ENCODE peak calls at places on chromosomes 13 and 19, in five cellular contexts. P is IMR-90, X is H9, C is mesenchymal stem cell, Z is H1. M is an unnamed sample.

GRCh38 chr19:17467471-17468301 is 2.6 kb upstream of the SLC27A1 start:
- DNase-seq in P (no peak), X (no peak), C (no peak), Z (no peak), M (no peak)

GRCh38 chr19:50383307-50383851 is 768 bp upstream of the POLD1 start:
- DNase-seq in P (no peak), X (peak; percentile 49), C (no peak), Z (no peak), M (no peak)

GRCh38 chr13:91326156-91326555 is 21.3 kb upstream of the MIR17HG start:
- DNase-seq in P (no peak), X (no peak), C (no peak), Z (no peak), M (no peak)

GRCh38 chr19:24065865-24066604 is 21.0 kb upstream of the ZNF254 start:
- DNase-seq in P (no peak), X (no peak), C (no peak), Z (no peak), M (no peak)

GRCh38 chr13:45916036-45916435 is 64.5 kb upstream of the SIAH3 start:
- DNase-seq in P (no peak), X (no peak), C (no peak), Z (no peak), M (no peak)

GRCh38 chr19:58330458-58330857 is 3.7 kb downstream of the ZSCAN22 start:
- DNase-seq in P (peak; percentile 76), X (no peak), C (peak; percentile 82), Z (no peak), M (no peak)

GRCh38 chr19:29323046-29323971 is 110.4 kb upstream of the UQCRFS1 start:
- DNase-seq in P (no peak), X (peak; percentile 4), C (no peak), Z (no peak), M (no peak)

GRCh38 chr13:113125506-113126264 is 3.1 kb downstream of the F10 start:
- DNase-seq in P (no peak), X (no peak), C (no peak), Z (no peak), M (no peak)

GRCh38 chr19:50551713-50552187 is 16.5 kb downstream of the LRRC4B start:
- DNase-seq in P (no peak), X (no peak), C (no peak), Z (peak; percentile 54), M (peak; percentile 75)

GRCh38 chr19:2602391-2603181 is 99.9 kb downstream of the GNG7 start:
- DNase-seq in P (peak; percentile 81), X (peak; percentile 88), C (peak; percentile 84), Z (peak; percentile 80), M (no peak)

GRCh38 chr19:10339380-10339960 is at the start of gene ICAM3:
- DNase-seq in P (no peak), X (peak; percentile 64), C (no peak), Z (peak; percentile 64), M (no peak)

GRCh38 chr13:29515372-29515771 is 80.1 kb downstream of the SLC7A1 start:
- DNase-seq in P (no peak), X (no peak), C (no peak), Z (no peak), M (no peak)

GRCh38 chr13:80084086-80084676 is 256.7 kb downstream of the SPRY2 start:
- DNase-seq in P (peak; percentile 93), X (no peak), C (peak; percentile 85), Z (no peak), M (no peak)

GRCh38 chr19:28700176-28700575 is 512.8 kb downstream of the UQCRFS1 start:
- DNase-seq in P (no peak), X (no peak), C (no peak), Z (no peak), M (no peak)

GRCh38 chr13:39943711-39944110 is 288.2 kb downstream of the COG6 start:
- DNase-seq in P (no peak), X (no peak), C (no peak), Z (no peak), M (no peak)

GRCh38 chr19:16202320-16203255 is 4.9 kb downstream of the AP1M1 start:
- DNase-seq in P (no peak), X (no peak), C (no peak), Z (no peak), M (no peak)

GRCh38 chr19:35088514-35088913 is 27.1 kb upstream of the FXYD3 start:
- DNase-seq in P (peak; percentile 87), X (no peak), C (peak; percentile 87), Z (no peak), M (no peak)

GRCh38 chr19:18392417-18392816 is 5.0 kb downstream of the LRRC25 start:
- DNase-seq in P (no peak), X (no peak), C (no peak), Z (no peak), M (no peak)

GRCh38 chr19:7152568-7152967 is 83.1 kb downstream of the ZNF557 start:
- DNase-seq in P (no peak), X (peak; percentile 32), C (no peak), Z (no peak), M (no peak)

GRCh38 chr13:58085819-58086218 is 454.3 kb downstream of the PCDH17 start:
- DNase-seq in P (no peak), X (no peak), C (no peak), Z (no peak), M (no peak)

GRCh38 chr13:44439615-44440014 is 66.0 kb downstream of the SERP2 start:
- DNase-seq in P (no peak), X (no peak), C (peak; percentile 35), Z (no peak), M (no peak)

GRCh38 chr13:46124531-46124966 is 19.7 kb upstream of the CPB2 start:
- DNase-seq in P (no peak), X (no peak), C (no peak), Z (no peak), M (no peak)

GRCh38 chr13:20501139-20501538 is 24.5 kb downstream of the CRYL1 start:
- DNase-seq in P (no peak), X (no peak), C (no peak), Z (no peak), M (no peak)

GRCh38 chr19:18785179-18786124 is 5.7 kb downstream of the COMP start:
- DNase-seq in P (peak; percentile 22), X (peak; percentile 89), C (peak; percentile 59), Z (peak; percentile 98), M (peak; percentile 81)

GRCh38 chr13:38361551-38362262 is 12.1 kb downstream of the UFM1 start:
- DNase-seq in P (no peak), X (no peak), C (no peak), Z (no peak), M (no peak)

GRCh38 chr19:53355739-53356138 is 9.8 kb upstream of the ZNF525 start:
- DNase-seq in P (no peak), X (no peak), C (no peak), Z (no peak), M (no peak)

GRCh38 chr13:97221046-97221445 is 1.1 kb upstream of the MBNL2 start:
- DNase-seq in P (no peak), X (no peak), C (no peak), Z (no peak), M (no peak)

GRCh38 chr19:30690935-30691505 is 318.8 kb downstream of the ZNF536 start:
- DNase-seq in P (no peak), X (peak; percentile 39), C (no peak), Z (no peak), M (no peak)

GRCh38 chr13:109204252-109204651 is 574.8 kb downstream of the MYO16 start:
- DNase-seq in P (no peak), X (no peak), C (no peak), Z (no peak), M (no peak)

GRCh38 chr13:50923272-50923671 is 13.7 kb downstream of the RNASEH2B start:
- DNase-seq in P (no peak), X (no peak), C (no peak), Z (no peak), M (no peak)

GRCh38 chr13:95745752-95746151 is 68.8 kb downstream of the DNAJC3 start:
- DNase-seq in P (no peak), X (no peak), C (peak; percentile 11), Z (no peak), M (no peak)

GRCh38 chr13:110281736-110282135 is 25.2 kb downstream of the COL4A1 start:
- DNase-seq in P (no peak), X (no peak), C (no peak), Z (no peak), M (no peak)

GRCh38 chr13:51843529-51843928 is 1.4 kb downstream of the TMEM272 start:
- DNase-seq in P (no peak), X (no peak), C (no peak), Z (no peak), M (no peak)

GRCh38 chr19:40549007-40549708 is 27.5 kb upstream of the SHKBP1 start:
- DNase-seq in P (peak; percentile 39), X (peak; percentile 96), C (peak; percentile 57), Z (peak; percentile 92), M (peak; percentile 81)
- H3K14ac ChIP-seq in P (no peak overlapping the region), X (no peak overlapping the region), C (no peak overlapping the region), Z (no peak overlapping the region), M (peak overlapping the region; percentile 82)

GRCh38 chr19:33248553-33248953 is 22.9 kb upstream of the SLC7A10 start:
- DNase-seq in P (no peak), X (no peak), C (no peak), Z (no peak), M (no peak)

GRCh38 chr19:33245948-33246728 is 20.5 kb upstream of the SLC7A10 start:
- DNase-seq in P (no peak), X (no peak), C (no peak), Z (peak; percentile 73), M (no peak)

GRCh38 chr19:33248104-33248503 is 22.5 kb upstream of the SLC7A10 start:
- DNase-seq in P (no peak), X (no peak), C (no peak), Z (no peak), M (no peak)

GRCh38 chr19:33246729-33247440 is 21.2 kb upstream of the SLC7A10 start:
- DNase-seq in P (no peak), X (no peak), C (no peak), Z (no peak), M (no peak)

DNA sequence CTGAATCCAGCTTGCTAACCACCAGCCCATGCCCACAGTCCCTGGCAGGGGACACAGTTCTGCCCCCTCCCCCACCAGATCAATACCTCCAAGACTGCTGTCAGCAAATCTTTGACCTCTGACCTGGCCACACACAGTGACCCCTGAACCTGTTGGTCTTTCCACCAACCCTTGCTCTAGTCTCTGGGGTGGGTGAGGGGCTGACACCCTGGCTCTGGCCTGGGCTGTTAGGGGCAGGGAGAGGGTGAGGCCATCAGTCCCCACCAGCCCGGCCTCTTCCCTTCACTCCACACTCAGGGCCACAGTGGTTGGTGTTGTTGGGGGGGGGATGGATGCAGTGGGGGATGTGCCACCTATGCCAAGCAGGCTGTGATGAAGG is 21.8 kb upstream of the SLC7A10 start:
- DNase-seq in P (no peak), X (no peak), C (no peak), Z (no peak), M (no peak)
- H2BK15ac ChIP-seq in P (no peak overlapping the region), X (no peak overlapping the region), C (no peak overlapping the region), Z (no peak overlapping the region), M (no peak overlapping the region)

GRCh38 chr19:4182082-4182926 is at the start of the genes ANKRD24 and SIRT6:
- DNase-seq in P (peak; percentile 95), X (peak; percentile 95), C (peak; percentile 96), Z (peak; percentile 94), M (peak; percentile 86)
- H3K14ac ChIP-seq in P (peak within 1 kb of the TSS; percentile 88), X (peak within 1 kb of the TSS; percentile 19), C (no peak within 1 kb of the TSS), Z (no peak within 1 kb of the TSS), M (no peak within 1 kb of the TSS)

DNA sequence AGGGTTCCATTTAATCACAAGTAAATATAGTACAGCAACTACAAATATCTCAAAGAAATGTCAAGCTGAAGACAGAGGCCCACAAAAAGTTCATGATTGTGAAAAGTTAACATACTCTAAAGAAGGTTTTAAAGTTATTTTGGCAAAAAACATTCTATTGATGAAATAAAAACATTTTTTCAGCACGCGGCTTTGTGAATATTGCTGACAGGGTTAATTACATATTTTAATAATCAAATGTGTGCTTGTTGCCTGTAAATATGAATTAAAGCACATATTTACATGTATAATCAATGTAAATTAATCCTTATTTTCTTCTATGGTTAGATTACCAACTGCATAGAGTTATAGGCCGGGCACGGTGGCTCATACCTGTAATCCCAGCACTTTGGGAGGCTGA is 328.1 kb downstream of the MZT1 start:
- DNase-seq in P (no peak), X (no peak), C (no peak), Z (no peak), M (no peak)
- H2BK15ac ChIP-seq in P (no peak overlapping the region), X (no peak overlapping the region), C (no peak overlapping the region), Z (no peak overlapping the region), M (no peak overlapping the region)